ENCODE peak calls at places on chromosomes 4 and X, in seven cellular contexts. S, A, C, P, J, R and W are unnamed samples.

GRCh38 chr4:74030285-74030684 is 8.2 kb downstream of the CXCL3 start:
- DNase-seq in A (no peak), C (no peak), P (no peak), R (no peak), J (no peak), S (no peak), W (no peak)

GRCh38 chr4:140078366-140078765 is 75.6 kb downstream of the MAML3 start:
- DNase-seq in C (peak), J (no peak), R (no peak), A (peak), P (no peak), S (no peak), W (no peak)

GRCh38 chr4:184190711-184191110 is 27.0 kb downstream of the ENPP6 start:
- DNase-seq in R (no peak), A (no peak), P (no peak), J (no peak), C (no peak), S (no peak), W (no peak)

GRCh38 chr4:10083861-10084641 is 32.5 kb downstream of the WDR1 start:
- DNase-seq in J (no peak), S (no peak), P (no peak), R (no peak), A (no peak), C (no peak), W (no peak)

GRCh38 chr4:6826781-6827508 is 44.4 kb downstream of the KIAA0232 start:
- DNase-seq in C (no peak), R (no peak), A (no peak), J (no peak), S (no peak), P (no peak), W (no peak)

GRCh38 chr4:88865466-88865865 is 167.8 kb upstream of the NAP1L5 start:
- DNase-seq in S (no peak), P (no peak), C (no peak), A (no peak), R (no peak), J (peak), W (no peak)

GRCh38 chrX:71532078-71532752 is 689 bp upstream of the OGT start:
- DNase-seq in J (peak), S (no peak), R (peak), A (no peak), C (no peak), P (no peak), W (peak)

GRCh38 chr4:36064147-36064546 is 180.2 kb downstream of the ARAP2 start:
- DNase-seq in J (no peak), R (no peak), A (no peak), P (no peak), C (no peak), S (no peak), W (peak)

GRCh38 chr4:6201580-6202091 is 1.3 kb upstream of the JAKMIP1 start:
- DNase-seq in P (no peak), C (no peak), J (no peak), S (no peak), R (peak), A (no peak), W (no peak)

GRCh38 chrX:138858438-138858837 is 146.9 kb upstream of the FGF13 start:
- DNase-seq in S (no peak), C (no peak), A (no peak), R (no peak), J (peak), P (no peak), W (peak)

GRCh38 chr4:182975806-182976205 is 58.6 kb upstream of the DCTD start:
- DNase-seq in S (peak), P (peak), A (no peak), R (no peak), C (no peak), J (peak), W (peak)

GRCh38 chr4:138724530-138724929 is 291.1 kb upstream of the NOCT start:
- DNase-seq in A (peak), J (no peak), C (no peak), R (no peak), S (no peak), P (no peak), W (no peak)

GRCh38 chrX:40468033-40468979 is 112.5 kb upstream of the ATP6AP2 start:
- DNase-seq in P (no peak), A (peak), S (peak), J (peak), C (peak), R (peak), W (peak)
- TF ChIP-seq CTCF in P (peak), A (peak), S (peak), J (no peak), C (peak), R (peak), W (no peak)

GRCh38 chrX:57643698-57644097 is 36.4 kb downstream of the NLRP2B start:
- DNase-seq in A (no peak), R (no peak), P (no peak), S (no peak), J (no peak), C (no peak), W (no peak)

GRCh38 chrX:57640674-57641016 is 39.4 kb downstream of the NLRP2B start:
- DNase-seq in S (no peak), J (no peak), A (no peak), P (no peak), R (no peak), C (no peak), W (no peak)

GRCh38 chrX:57647020-57647419 is 33.0 kb downstream of the NLRP2B start:
- DNase-seq in P (no peak), R (no peak), S (no peak), J (no peak), C (no peak), A (peak), W (no peak)

DNA sequence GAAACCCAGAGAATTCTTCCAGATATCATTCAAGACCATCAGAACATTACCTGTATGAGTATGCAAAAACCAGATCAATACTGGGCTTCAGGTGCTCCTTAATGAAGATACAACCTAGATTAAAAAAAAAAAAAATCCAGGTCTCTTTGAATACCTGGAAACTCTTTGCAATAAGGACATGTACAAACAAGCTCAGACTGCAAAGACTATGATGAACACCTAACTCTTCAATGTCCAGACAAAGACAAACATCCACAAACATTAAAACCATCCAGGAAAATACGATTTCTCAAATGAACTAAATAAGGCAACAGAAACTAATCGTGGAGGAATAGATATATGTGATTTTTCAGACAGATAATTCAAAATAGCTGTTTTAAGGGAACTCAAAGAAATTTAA is 38.7 kb downstream of the NLRP2B start:
- DNase-seq in J (no peak), S (no peak), P (no peak), C (no peak), A (no peak), R (no peak), W (no peak)
- H3K4me2 ChIP-seq in J (no peak), S (no peak), P (no peak), C (no peak), A (no peak), R (no peak), W (no peak)

GRCh38 chr4:155796031-155796430 is 37.2 kb downstream of the GUCY1B1 start:
- DNase-seq in C (peak), J (peak), S (peak), A (peak), P (no peak), R (no peak), W (no peak)
- TF ChIP-seq CTCF in C (peak), J (peak), S (peak), A (peak), P (peak), R (peak), W (peak)

GRCh38 chrX:129769467-129770154 is 10.1 kb upstream of the SASH3 start:
- DNase-seq in C (no peak), A (no peak), S (no peak), J (no peak), P (no peak), R (peak), W (no peak)
- H3K4me2 ChIP-seq in C (no peak), A (no peak), S (no peak), J (no peak), P (no peak), R (peak), W (no peak)

GRCh38 chr4:165489786-165490185 is 111.0 kb downstream of the CPE start:
- DNase-seq in P (no peak), S (no peak), R (no peak), J (no peak), A (no peak), C (no peak), W (no peak)

GRCh38 chr4:165493359-165493758 is 114.6 kb downstream of the CPE start:
- DNase-seq in S (peak), P (no peak), C (peak), A (peak), R (peak), J (peak), W (peak)
- TF ChIP-seq CTCF in S (peak), P (peak), C (peak), A (peak), R (peak), J (peak), W (peak)

DNA sequence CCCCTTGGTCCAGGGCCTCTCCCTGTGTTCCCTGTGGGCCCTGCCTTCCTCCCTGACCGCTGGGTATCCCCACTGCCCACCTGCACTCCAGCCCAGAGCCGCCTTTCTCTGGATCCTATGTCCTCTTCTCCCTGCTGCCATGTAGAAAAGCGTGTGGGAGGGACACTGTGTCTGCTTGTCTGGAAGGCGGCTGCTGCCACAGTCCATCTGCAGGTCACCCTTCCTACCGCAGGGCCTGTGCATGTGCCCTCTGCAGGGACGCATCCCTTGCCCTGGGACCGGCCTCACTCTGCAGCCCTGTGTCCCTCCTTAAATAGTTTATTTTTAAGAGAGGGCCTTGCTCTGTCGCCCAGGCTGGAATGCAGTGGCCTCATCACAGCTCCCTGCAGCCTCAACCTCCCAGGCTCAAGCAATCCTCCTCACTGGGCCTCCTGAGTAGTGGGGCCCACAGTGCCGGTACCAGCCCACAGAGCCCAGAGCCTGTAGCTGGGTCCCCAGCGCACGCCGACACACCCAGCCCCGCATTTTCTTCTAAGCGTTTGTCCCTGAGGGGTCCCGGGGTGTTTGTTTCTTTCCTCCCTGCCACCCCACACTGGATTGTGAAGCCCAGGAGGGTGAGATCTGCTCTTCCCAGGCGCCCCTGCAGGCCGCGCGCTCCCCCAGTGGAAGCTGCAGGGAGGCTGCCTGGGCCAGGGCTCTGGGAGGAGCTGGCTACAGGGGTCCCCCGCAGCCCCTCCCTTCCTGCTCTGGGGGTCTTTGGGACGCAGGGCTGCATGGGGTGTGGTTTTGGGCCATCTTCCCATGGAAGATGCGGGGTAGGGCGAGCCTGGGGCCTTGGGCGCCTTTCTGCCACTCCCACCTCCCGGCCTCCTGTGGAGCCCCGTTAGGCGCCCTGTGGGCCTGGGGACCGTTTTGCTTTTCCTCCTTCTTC is 12.8 kb upstream of the NAT8L start:
- DNase-seq in R (no peak), P (no peak), C (peak), S (no peak), A (no peak), J (no peak), W (no peak)
- H3K4me2 ChIP-seq in R (no peak), P (no peak), C (no peak), S (peak), A (peak), J (no peak), W (peak)

GRCh38 chr4:54976682-54977081 is 148.7 kb downstream of the KDR start:
- DNase-seq in C (peak), A (peak), S (no peak), J (no peak), R (no peak), P (no peak), W (no peak)
- TF ChIP-seq CTCF in C (peak), A (peak), S (no peak), J (no peak), R (no peak), P (peak), W (no peak)

GRCh38 chrX:155293771-155294170 is 29.5 kb upstream of the RAB39B start:
- DNase-seq in C (no peak), J (no peak), S (no peak), P (no peak), A (no peak), R (no peak), W (no peak)
- H3K4me2 ChIP-seq in C (no peak), J (no peak), S (no peak), P (no peak), A (no peak), R (no peak), W (no peak)

DNA sequence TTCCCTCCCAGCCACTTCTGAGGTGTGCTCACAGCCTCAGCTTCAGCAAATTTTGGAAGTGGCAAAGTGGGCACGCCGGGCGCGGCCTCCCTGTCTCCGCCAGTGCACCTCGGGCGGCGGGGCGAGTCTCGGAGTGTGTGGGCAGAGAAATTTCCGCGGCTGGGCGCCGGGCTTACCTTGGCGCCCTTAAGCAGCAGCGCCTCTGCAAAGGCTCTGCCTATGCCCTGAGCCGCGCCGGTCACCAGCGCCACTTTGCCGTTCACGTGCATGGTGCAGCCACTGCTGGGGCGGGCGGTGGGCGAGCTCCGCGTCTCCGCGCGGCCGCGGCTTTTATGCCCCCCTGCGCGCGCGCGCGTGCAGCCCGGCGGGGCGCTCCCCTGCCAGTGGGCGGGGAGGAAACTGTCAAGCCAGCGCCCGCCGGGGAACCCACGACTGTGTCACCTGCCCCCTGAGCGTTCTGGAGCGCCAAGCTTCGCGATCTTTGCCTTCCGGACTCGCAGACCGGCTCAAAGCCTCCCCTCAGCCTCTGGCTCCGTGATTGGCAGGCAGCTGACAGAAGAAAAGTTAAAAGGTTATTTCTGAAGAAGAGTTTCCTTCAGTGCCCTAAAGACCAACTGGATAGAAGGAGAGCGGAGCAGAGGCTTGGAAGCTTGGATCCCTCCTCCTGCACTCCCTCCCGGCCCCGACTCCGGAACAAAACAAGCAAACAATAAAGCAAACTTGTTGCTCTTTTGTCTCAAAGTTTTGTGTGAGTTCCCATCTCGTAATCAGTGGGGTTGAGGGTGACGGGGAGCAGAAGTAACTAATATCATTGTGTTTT is at the start of gene HPGD:
- DNase-seq in C (peak), J (no peak), R (peak), S (no peak), A (peak), P (no peak), W (no peak)
- TF ChIP-seq CTCF in C (no peak), J (no peak), R (no peak), S (no peak), A (no peak), P (no peak), W (no peak)

DNA sequence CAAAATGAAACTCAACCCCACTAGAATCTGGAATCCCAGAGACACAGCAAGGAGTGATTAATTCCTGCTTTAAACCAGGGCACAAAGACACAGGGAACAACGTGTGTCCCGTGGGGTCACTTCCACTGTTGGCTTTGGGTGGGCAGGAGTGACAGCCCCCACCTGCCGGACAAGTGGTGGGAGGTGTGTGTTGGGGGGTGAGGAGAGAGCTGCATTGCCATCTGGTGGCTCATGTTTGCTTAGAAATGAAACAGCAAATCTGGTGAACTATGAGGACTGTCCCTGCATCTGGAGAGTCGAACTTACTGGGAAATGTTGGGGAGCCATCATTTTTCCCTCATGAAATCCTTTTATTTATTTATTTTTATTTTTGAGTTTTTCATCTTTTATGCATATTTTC is 75.9 kb upstream of the AFAP1 start:
- DNase-seq in R (peak), S (no peak), A (peak), J (no peak), P (no peak), C (no peak), W (no peak)
- H3K4me2 ChIP-seq in R (no peak), S (no peak), A (no peak), J (peak), P (no peak), C (no peak), W (peak)